ENCODE peak calls at places on chromosomes 2 and 18, in six cellular contexts. I is PC-9, Z is dorsolateral prefrontal cortex, C is fibroblast of lung, K is AG10803, R is skeletal muscle cell. P is an unnamed sample.

GRCh38 chr2:127087780-127088495 is 19.0 kb downstream of the BIN1 start:
- DNase-seq in C (no peak), Z (no peak), K (no peak), R (no peak), I (no peak), P (no peak)

GRCh38 chr2:157056200-157056676 is 201.3 kb upstream of the GALNT5 start:
- DNase-seq in C (peak), I (no peak), K (peak), Z (no peak), R (peak), P (peak)

GRCh38 chr2:28680657-28681056 is 71.0 kb upstream of the PPP1CB start:
- DNase-seq in C (no peak), K (no peak), I (no peak), Z (no peak), R (no peak), P (no peak)

GRCh38 chr2:96638144-96639121 is at the start of gene KANSL3:
- DNase-seq in Z (peak), C (peak), I (peak), R (peak), K (peak), P (peak)

GRCh38 chr18:58156516-58156915 is 112.5 kb downstream of the NEDD4L start:
- DNase-seq in I (no peak), C (no peak), K (no peak), Z (no peak), R (no peak), P (no peak)

GRCh38 chr2:232875256-232876070 is 5.4 kb downstream of the SNORC start:
- DNase-seq in R (no peak), Z (no peak), K (no peak), C (no peak), I (no peak), P (no peak)

GRCh38 chr2:99066602-99067001 is 74.9 kb upstream of the C2orf15 start:
- DNase-seq in I (peak), R (peak), C (peak), Z (no peak), K (peak), P (peak)

GRCh38 chr2:74573747-74574562 is 19.4 kb downstream of the DOK1 start:
- DNase-seq in I (peak), Z (no peak), K (peak), C (peak), R (no peak), P (peak)

GRCh38 chr2:172551266-172551665 is 4.6 kb upstream of the PDK1 start:
- DNase-seq in C (no peak), K (no peak), R (no peak), I (no peak), Z (no peak), P (no peak)

GRCh38 chr2:126901459-126901858 is 2.8 kb downstream of the TEX51 start:
- DNase-seq in I (no peak), R (no peak), C (no peak), Z (no peak), K (no peak), P (no peak)

GRCh38 chr2:229408356-229408755 is 137.3 kb upstream of the PID1 start:
- DNase-seq in K (peak), R (peak), C (peak), I (peak), Z (no peak), P (peak)

GRCh38 chr2:33475381-33476099 is 909 bp upstream of the RASGRP3 start:
- DNase-seq in C (peak), Z (peak), R (no peak), K (peak), I (peak), P (peak)

GRCh38 chr2:30356061-30356460 is 91.0 kb upstream of the LCLAT1 start:
- DNase-seq in C (no peak), I (no peak), K (peak), Z (no peak), R (no peak), P (no peak)

GRCh38 chr2:215328066-215328465 is 16.2 kb downstream of the ATIC start:
- DNase-seq in I (no peak), R (no peak), K (no peak), Z (no peak), C (no peak), P (no peak)

GRCh38 chr2:213104089-213104902 is 47.1 kb downstream of the IKZF2 start:
- DNase-seq in C (peak), I (no peak), Z (no peak), K (peak), R (peak), P (peak)

GRCh38 chr18:5510109-5510846 is 33.5 kb downstream of the EPB41L3 start:
- DNase-seq in Z (no peak), R (peak), I (no peak), C (peak), K (no peak), P (no peak)

GRCh38 chr2:152228215-152228614 is 52.7 kb upstream of the STAM2 start:
- DNase-seq in C (peak), I (no peak), R (no peak), Z (no peak), K (peak), P (no peak)

GRCh38 chr18:71942433-71942832 is 601.7 kb downstream of the CBLN2 start:
- DNase-seq in I (no peak), R (no peak), C (no peak), Z (no peak), K (no peak), P (no peak)

GRCh38 chr2:49044680-49045079 is 109.6 kb downstream of the FSHR start:
- DNase-seq in I (no peak), Z (no peak), K (no peak), R (no peak), C (no peak), P (no peak)

GRCh38 chr2:216849987-216850386 is 9.9 kb downstream of the TNP1 start:
- DNase-seq in I (no peak), Z (no peak), C (peak), K (no peak), R (no peak), P (no peak)

GRCh38 chr2:234335676-234336228 is 161.1 kb downstream of the ARL4C start:
- DNase-seq in C (peak), R (peak), I (no peak), Z (peak), K (peak), P (no peak)

GRCh38 chr18:655445-655844 is 2.0 kb upstream of the TYMS start:
- DNase-seq in R (no peak), C (no peak), K (no peak), Z (no peak), I (no peak), P (no peak)

GRCh38 chr2:144004742-144005141 is 515.2 kb downstream of the ZEB2 start:
- DNase-seq in Z (peak), K (no peak), C (no peak), I (no peak), R (no peak), P (no peak)

GRCh38 chr18:12287684-12288405 is 20.2 kb upstream of the TUBB6 start:
- DNase-seq in R (peak), C (peak), K (peak), I (peak), Z (no peak), P (peak)

GRCh38 chr2:76749858-76750257 is 772.3 kb downstream of the LRRTM4 start:
- DNase-seq in C (no peak), I (no peak), Z (no peak), K (no peak), R (no peak), P (no peak)

GRCh38 chr2:181778621-181779195 is 98.4 kb upstream of the NEUROD1 start:
- DNase-seq in R (no peak), C (peak), I (no peak), K (no peak), Z (no peak), P (no peak)

GRCh38 chr2:238831177-238831576 is 16.7 kb upstream of the TWIST2 start:
- DNase-seq in C (no peak), R (no peak), I (no peak), K (no peak), Z (no peak), P (no peak)

GRCh38 chr2:72914226-72915075 is 2.9 kb upstream of the EMX1 start:
- DNase-seq in C (no peak), I (no peak), K (no peak), R (no peak), Z (no peak), P (no peak)

GRCh38 chr2:238921259-238921658 is 73.4 kb downstream of the TWIST2 start:
- DNase-seq in K (no peak), I (no peak), Z (no peak), C (no peak), R (no peak), P (no peak)

GRCh38 chr2:45614330-45614729 is 3.3 kb upstream of the SRBD1 start:
- DNase-seq in R (no peak), I (no peak), K (no peak), C (no peak), Z (no peak), P (no peak)

GRCh38 chr2:45610281-45611019 is 617 bp downstream of the SRBD1 start:
- DNase-seq in I (peak), C (peak), Z (peak), R (no peak), K (peak), P (no peak)

GRCh38 chr2:45612265-45612664 is 1.2 kb upstream of the SRBD1 start:
- DNase-seq in I (peak), Z (no peak), K (no peak), C (no peak), R (no peak), P (no peak)

GRCh38 chr2:45612741-45613140 is 1.7 kb upstream of the SRBD1 start:
- DNase-seq in K (peak), I (no peak), R (no peak), C (no peak), Z (no peak), P (no peak)

DNA sequence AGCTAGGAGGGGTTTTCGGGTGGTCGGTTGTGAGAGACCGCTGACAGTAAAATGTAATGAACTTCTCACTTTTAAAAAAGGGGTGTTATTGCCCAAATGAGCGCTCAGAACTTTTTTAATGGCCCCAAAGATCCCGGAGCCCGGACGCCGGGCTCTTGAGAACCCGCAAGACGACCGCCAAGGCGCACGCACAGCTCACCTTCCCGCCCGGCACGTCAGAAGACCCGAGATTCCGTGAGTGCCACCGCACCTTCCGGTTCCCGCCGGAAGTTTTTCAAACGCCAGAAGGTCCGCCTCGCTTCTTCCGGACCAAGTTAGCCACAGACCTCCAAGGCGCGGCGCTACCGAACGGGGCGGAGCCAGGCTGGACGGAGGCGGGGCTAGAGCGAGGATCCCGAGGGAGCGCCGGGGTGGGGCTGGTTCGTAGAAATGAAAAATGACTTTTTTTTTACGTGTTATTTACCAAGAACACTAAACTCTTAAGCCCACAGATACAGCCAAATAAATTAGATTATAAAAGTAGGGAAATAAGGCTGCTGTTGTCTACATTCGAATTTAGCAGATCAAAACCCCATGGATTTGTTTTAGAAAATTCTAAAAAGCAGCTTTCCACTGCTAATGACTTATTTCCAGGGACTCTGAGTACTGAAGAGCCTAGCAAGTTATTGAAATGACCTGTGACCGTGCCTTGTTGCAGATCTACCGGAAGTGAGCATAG is at the start of gene SRBD1:
- DNase-seq in K (peak), R (peak), C (peak), Z (peak), I (peak), P (peak)
- H3K4me3 ChIP-seq in K (peak), R (peak), C (peak), Z (peak), I (peak), P (peak)

DNA sequence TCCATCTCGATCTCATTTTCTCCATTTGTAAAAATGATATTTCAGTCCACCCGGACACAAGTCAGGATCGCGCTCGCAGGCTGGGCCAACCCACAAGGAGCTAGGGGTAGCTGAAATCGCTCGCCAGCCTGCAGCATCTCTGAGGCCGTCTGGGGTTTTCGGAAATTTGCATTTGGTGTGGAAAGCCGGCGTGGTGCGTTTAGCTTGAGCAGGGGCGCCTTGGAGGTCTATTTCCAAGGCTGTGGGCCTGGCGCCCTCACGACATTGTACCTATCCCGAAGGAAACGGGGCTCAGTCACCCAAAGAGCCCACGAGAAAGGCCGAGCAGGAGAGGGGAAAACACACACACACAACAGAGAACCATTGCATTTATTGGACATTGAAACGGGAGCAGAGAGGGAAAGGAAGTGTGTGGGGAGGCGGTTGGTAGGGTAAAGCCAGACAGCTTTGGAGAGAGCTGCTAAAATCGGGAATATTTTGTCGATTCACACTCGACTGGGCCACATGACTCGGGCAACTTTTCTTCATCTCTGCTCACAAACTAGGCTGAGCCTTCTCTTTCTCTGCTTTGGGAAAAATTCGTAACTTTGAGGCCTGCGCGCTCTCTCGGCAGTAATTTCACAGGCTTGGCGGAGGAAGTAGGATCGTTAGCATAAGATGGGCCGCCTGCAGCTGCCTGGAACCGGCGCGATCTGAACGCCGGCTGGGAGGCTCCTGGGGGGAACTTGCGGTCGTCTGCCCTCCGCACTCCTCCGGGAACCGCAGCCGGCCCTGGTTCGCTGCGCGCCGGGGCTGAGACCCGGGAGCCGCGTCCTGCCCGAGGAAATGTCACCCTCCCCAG is 1.1 kb upstream of the HOXD8 start:
- DNase-seq in Z (no peak), R (no peak), C (no peak), I (no peak), K (peak), P (no peak)
- H3K4me3 ChIP-seq in Z (no peak), R (peak), C (no peak), I (no peak), K (peak), P (no peak)

DNA sequence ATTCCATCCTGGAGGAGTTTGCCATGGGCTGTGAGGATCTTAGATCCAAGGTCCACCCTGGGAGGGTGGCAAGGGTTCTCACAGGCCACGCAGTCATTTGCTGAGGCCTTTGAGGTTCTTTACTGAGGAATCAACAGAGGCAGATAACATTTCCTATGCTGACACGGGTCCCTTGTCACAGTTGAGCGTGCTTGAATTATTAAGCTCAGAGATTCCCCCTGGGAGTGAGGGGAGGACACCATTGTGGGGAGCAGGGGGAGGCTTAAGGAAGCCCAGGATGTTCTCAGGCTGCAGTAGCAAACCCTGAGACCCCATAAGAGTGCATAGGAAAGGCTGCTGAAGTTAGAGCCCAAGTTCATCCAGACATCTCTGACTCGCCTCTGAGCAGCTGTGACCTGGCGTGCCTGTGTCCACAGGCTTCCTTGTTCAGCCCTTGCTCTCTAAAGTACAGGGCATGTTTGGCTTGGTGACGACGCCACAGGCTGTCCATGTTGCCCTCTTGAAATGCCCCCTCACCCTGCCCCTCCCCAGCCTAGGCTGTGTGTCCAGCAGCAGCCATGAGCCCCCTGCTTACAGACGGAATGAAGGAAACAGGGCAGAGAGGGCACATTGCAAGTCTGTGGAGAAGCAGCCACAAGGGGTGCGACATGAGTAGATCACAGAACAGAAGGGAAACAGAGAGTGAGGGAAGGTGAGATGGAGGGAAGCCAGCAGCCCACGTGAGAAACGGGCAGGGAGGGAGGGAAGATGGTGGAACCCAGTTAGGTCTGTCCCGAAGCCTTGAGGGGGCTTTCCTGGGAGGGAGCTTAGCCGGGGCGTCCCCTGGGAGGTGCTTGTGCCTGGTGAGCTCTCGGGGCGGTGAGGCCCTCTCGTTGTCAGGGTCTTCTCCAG is 34.0 kb downstream of the NAPG start:
- DNase-seq in C (no peak), K (no peak), R (no peak), I (no peak), Z (no peak), P (no peak)
- H3K4me3 ChIP-seq in C (peak), K (peak), R (peak), I (no peak), Z (peak), P (peak)

GRCh38 chr18:79343567-79344207 is 52.0 kb upstream of the NFATC1 start:
- DNase-seq in I (peak), R (no peak), C (no peak), K (no peak), Z (no peak), P (no peak)
- H3K4me3 ChIP-seq in I (no peak), R (no peak), C (no peak), K (no peak), Z (no peak), P (no peak)

DNA sequence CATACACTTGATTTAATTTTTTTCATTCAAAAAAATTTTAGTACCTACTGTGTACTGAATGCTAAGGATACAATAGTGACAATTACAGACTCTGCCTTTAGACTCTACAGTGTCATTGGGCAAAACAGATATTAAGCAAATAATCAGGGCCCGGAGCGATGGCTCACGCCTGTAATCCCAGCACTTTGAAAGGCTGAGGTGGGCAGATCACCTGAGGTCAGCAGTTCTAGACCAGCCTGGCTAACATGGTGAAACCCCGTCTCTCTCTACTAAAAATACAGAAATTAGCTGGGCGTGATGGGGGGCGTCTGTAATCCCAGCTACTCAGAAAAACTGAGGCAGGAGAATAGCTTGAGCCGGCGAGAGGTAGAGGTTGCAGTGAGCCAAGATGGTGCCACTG is 1.4 kb downstream of the UBXN2A start:
- DNase-seq in Z (no peak), K (no peak), C (no peak), I (no peak), R (no peak), P (no peak)
- H3K4me3 ChIP-seq in Z (peak), K (peak), C (peak), I (peak), R (peak), P (peak)

GRCh38 chr2:53782681-53783080 is 4.1 kb downstream of the ASB3 start:
- DNase-seq in C (no peak), K (no peak), I (no peak), R (no peak), Z (no peak), P (no peak)

GRCh38 chr2:53786371-53787254 is at the start of the genes ASB3 and ERLEC1:
- DNase-seq in I (peak), C (peak), Z (peak), R (peak), K (peak), P (peak)

GRCh38 chr2:53785378-53785777 is 1.4 kb downstream of the ASB3 start:
- DNase-seq in I (no peak), Z (no peak), K (no peak), C (no peak), R (no peak), P (no peak)

GRCh38 chr2:53787255-53787910 is 539 bp downstream of the ERLEC1 start:
- DNase-seq in K (peak), C (peak), Z (no peak), I (no peak), R (no peak), P (no peak)

GRCh38 chr2:53784431-53784830 is 2.3 kb downstream of the ASB3 start:
- DNase-seq in Z (no peak), I (no peak), R (no peak), K (peak), C (peak), P (no peak)
- H3K4me3 ChIP-seq in Z (peak), I (no peak), R (no peak), K (no peak), C (peak), P (peak)

GRCh38 chr2:120849278-120849677 is 113.6 kb downstream of the GLI2 start:
- DNase-seq in R (no peak), C (no peak), I (no peak), Z (no peak), K (no peak), P (no peak)
- H3K4me3 ChIP-seq in R (no peak), C (no peak), I (no peak), Z (no peak), K (no peak), P (no peak)

GRCh38 chr2:112483047-112483473 is 1.1 kb downstream of the TTL start:
- DNase-seq in K (peak), C (peak), Z (peak), R (no peak), I (peak), P (no peak)
- H3K4me3 ChIP-seq in K (peak), C (peak), Z (peak), R (peak), I (peak), P (peak)

DNA sequence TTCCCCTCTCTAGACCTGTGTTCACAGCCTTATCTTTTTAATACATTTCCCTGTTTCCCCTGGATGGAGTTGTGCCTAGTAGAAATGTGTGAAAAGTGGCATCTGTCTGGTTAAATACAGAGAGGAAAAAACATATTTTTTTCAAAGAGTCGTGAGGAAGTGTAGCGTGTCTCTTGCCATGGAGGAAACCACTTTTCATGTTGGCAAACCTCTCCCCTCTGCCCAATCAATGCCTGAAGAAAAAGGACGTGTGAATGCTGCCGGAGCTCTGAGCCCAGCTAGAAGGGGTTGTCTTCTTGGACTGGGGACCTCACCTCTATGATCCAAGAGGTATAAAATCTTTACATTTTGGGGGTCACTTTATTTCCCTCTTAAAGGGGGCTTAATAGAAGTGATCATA is 52.4 kb downstream of the DPP4 start:
- DNase-seq in C (no peak), Z (no peak), K (no peak), I (no peak), R (no peak), P (no peak)
- H3K4me3 ChIP-seq in C (no peak), Z (no peak), K (no peak), I (no peak), R (no peak), P (no peak)